ENCODE peak calls at places on chromosomes 3 and 15, in eight cellular contexts. O is uterus, D is GM03348, L is ACHN, K is HCEC 1CT, G is T-cell, B is activated T-cell treated with anti-CD3 and anti-CD28 coated beads for 48 hours, M is caudate nucleus. E is an unnamed sample.

GRCh38 chr3:189513281-189514151 is 117.7 kb upstream of the TP63 start:
- DNase-seq in B (no peak), G (no peak), M (peak; percentile 20), L (no peak), D (no peak), O (no peak), K (no peak), E (no peak)

GRCh38 chr15:101409621-101410020 is 79.9 kb downstream of the PCSK6 start:
- DNase-seq in L (no peak), G (no peak), D (no peak), B (no peak), K (no peak), M (no peak), O (no peak), E (no peak)

GRCh38 chr3:72011495-72011894 is 226.5 kb upstream of the PROK2 start:
- DNase-seq in G (no peak), D (peak; percentile 84), K (no peak), M (no peak), O (no peak), L (peak; percentile 20), B (no peak), E (peak; percentile 97)

GRCh38 chr15:49982586-49982985 is 136.4 kb downstream of the ATP8B4 start:
- DNase-seq in O (no peak), D (no peak), B (no peak), G (no peak), L (no peak), K (peak; percentile 22), M (no peak), E (no peak)

GRCh38 chr3:194941360-194941955 is 255.8 kb downstream of the FAM43A start:
- DNase-seq in B (no peak), D (no peak), L (no peak), G (no peak), K (no peak), O (no peak), M (no peak), E (no peak)

GRCh38 chr3:59422312-59422711 is 372.5 kb upstream of the CFAP20DC start:
- DNase-seq in G (no peak), B (no peak), O (no peak), K (peak; percentile 82), L (no peak), M (no peak), D (peak; percentile 22), E (peak; percentile 23)

GRCh38 chr3:173916799-173917198 is 519.3 kb downstream of the NLGN1 start:
- DNase-seq in K (no peak), D (no peak), L (no peak), M (no peak), B (no peak), O (no peak), G (no peak), E (no peak)

GRCh38 chr3:8464668-8465067 is 37.0 kb upstream of the LMCD1 start:
- DNase-seq in G (no peak), O (no peak), M (peak; percentile 5), D (no peak), L (no peak), K (no peak), B (no peak), E (no peak)